ENCODE peak calls at places on chromosomes 4 and X, in ten cellular contexts. One of them, this sample, is unnamed.

GRCh38 chr4:6500481-6501135 is 28.2 kb upstream of the PPP2R2C start:
- DNase-seq in heart right ventricle: no peak
- DNase-seq in left lung: no peak
- DNase-seq in glomerular endothelial cell: no peak
- DNase-seq in caudate nucleus: no peak
- DNase-seq in thoracic aorta: no peak
- DNase-seq in stimulated activated CD8-positive, alpha-beta memory T cell treated with anti-CD3 and anti-CD28 coated beads, Interleukin-12 subunit alpha, Interleukin-12 subunit beta, amount 100 ng/mL, for 1 hour: no peak
- DNase-seq in germinal center: no peak
- DNase-seq in HS-5: no peak
- DNase-seq in NCI-H1092 treated with DMSO at 0.1 percent for 48 hours: no peak
- DNase-seq in this sample: no peak

GRCh38 chr4:25234390-25235367 is 846 bp downstream of the PI4K2B start:
- DNase-seq in heart right ventricle: peak; percentile 62
- DNase-seq in left lung: peak; percentile 90
- DNase-seq in glomerular endothelial cell: peak; percentile 77
- DNase-seq in caudate nucleus: no peak
- DNase-seq in thoracic aorta: no peak
- DNase-seq in stimulated activated CD8-positive, alpha-beta memory T cell treated with anti-CD3 and anti-CD28 coated beads, Interleukin-12 subunit alpha, Interleukin-12 subunit beta, amount 100 ng/mL, for 1 hour: no peak
- DNase-seq in germinal center: peak; percentile 73
- DNase-seq in HS-5: peak; percentile 77
- DNase-seq in NCI-H1092 treated with DMSO at 0.1 percent for 48 hours: peak; percentile 62
- DNase-seq in this sample: no peak

GRCh38 chr4:155809835-155810234 is 51.0 kb downstream of the GUCY1B1 start:
- DNase-seq in heart right ventricle: no peak
- DNase-seq in left lung: no peak
- DNase-seq in glomerular endothelial cell: peak; percentile 29
- DNase-seq in caudate nucleus: no peak
- DNase-seq in thoracic aorta: no peak
- DNase-seq in stimulated activated CD8-positive, alpha-beta memory T cell treated with anti-CD3 and anti-CD28 coated beads, Interleukin-12 subunit alpha, Interleukin-12 subunit beta, amount 100 ng/mL, for 1 hour: no peak
- DNase-seq in germinal center: peak; percentile 3
- DNase-seq in HS-5: peak; percentile 71
- DNase-seq in NCI-H1092 treated with DMSO at 0.1 percent for 48 hours: peak; percentile 46
- DNase-seq in this sample: peak; percentile 45

GRCh38 chr4:1416051-1416947 is 10.1 kb upstream of the NKX1-1 start:
- DNase-seq in heart right ventricle: no peak
- DNase-seq in left lung: peak; percentile 62
- DNase-seq in glomerular endothelial cell: no peak
- DNase-seq in caudate nucleus: no peak
- DNase-seq in thoracic aorta: no peak
- DNase-seq in stimulated activated CD8-positive, alpha-beta memory T cell treated with anti-CD3 and anti-CD28 coated beads, Interleukin-12 subunit alpha, Interleukin-12 subunit beta, amount 100 ng/mL, for 1 hour: no peak
- DNase-seq in germinal center: no peak
- DNase-seq in HS-5: no peak
- DNase-seq in NCI-H1092 treated with DMSO at 0.1 percent for 48 hours: no peak
- DNase-seq in this sample: no peak

GRCh38 chr4:55851885-55852284 is 1.6 kb upstream of the EXOC1 start:
- DNase-seq in heart right ventricle: no peak
- DNase-seq in left lung: no peak
- DNase-seq in glomerular endothelial cell: no peak
- DNase-seq in caudate nucleus: no peak
- DNase-seq in thoracic aorta: no peak
- DNase-seq in stimulated activated CD8-positive, alpha-beta memory T cell treated with anti-CD3 and anti-CD28 coated beads, Interleukin-12 subunit alpha, Interleukin-12 subunit beta, amount 100 ng/mL, for 1 hour: no peak
- DNase-seq in germinal center: no peak
- DNase-seq in HS-5: no peak
- DNase-seq in NCI-H1092 treated with DMSO at 0.1 percent for 48 hours: no peak
- DNase-seq in this sample: no peak

GRCh38 chr4:93317571-93317970 is 511.0 kb upstream of the ATOH1 start:
- DNase-seq in heart right ventricle: no peak
- DNase-seq in left lung: no peak
- DNase-seq in glomerular endothelial cell: no peak
- DNase-seq in caudate nucleus: no peak
- DNase-seq in thoracic aorta: no peak
- DNase-seq in stimulated activated CD8-positive, alpha-beta memory T cell treated with anti-CD3 and anti-CD28 coated beads, Interleukin-12 subunit alpha, Interleukin-12 subunit beta, amount 100 ng/mL, for 1 hour: no peak
- DNase-seq in germinal center: no peak
- DNase-seq in HS-5: peak; percentile 14
- DNase-seq in NCI-H1092 treated with DMSO at 0.1 percent for 48 hours: no peak
- DNase-seq in this sample: no peak

GRCh38 chr4:147160908-147161513 is 215.3 kb upstream of the TTC29 start:
- DNase-seq in heart right ventricle: no peak
- DNase-seq in left lung: no peak
- DNase-seq in glomerular endothelial cell: peak; percentile 7
- DNase-seq in caudate nucleus: peak; percentile 6
- DNase-seq in thoracic aorta: no peak
- DNase-seq in stimulated activated CD8-positive, alpha-beta memory T cell treated with anti-CD3 and anti-CD28 coated beads, Interleukin-12 subunit alpha, Interleukin-12 subunit beta, amount 100 ng/mL, for 1 hour: no peak
- DNase-seq in germinal center: peak; percentile 34
- DNase-seq in HS-5: peak; percentile 9
- DNase-seq in NCI-H1092 treated with DMSO at 0.1 percent for 48 hours: peak; percentile 15
- DNase-seq in this sample: no peak

GRCh38 chrX:6981718-6982406 is 165.7 kb upstream of the STS start:
- DNase-seq in heart right ventricle: no peak
- DNase-seq in left lung: no peak
- DNase-seq in glomerular endothelial cell: no peak
- DNase-seq in caudate nucleus: no peak
- DNase-seq in thoracic aorta: no peak
- DNase-seq in stimulated activated CD8-positive, alpha-beta memory T cell treated with anti-CD3 and anti-CD28 coated beads, Interleukin-12 subunit alpha, Interleukin-12 subunit beta, amount 100 ng/mL, for 1 hour: no peak
- DNase-seq in germinal center: no peak
- DNase-seq in HS-5: no peak
- DNase-seq in NCI-H1092 treated with DMSO at 0.1 percent for 48 hours: peak; percentile 14
- DNase-seq in this sample: no peak

GRCh38 chr4:120850048-120850599 is 72.4 kb downstream of the PRDM5 start:
- DNase-seq in heart right ventricle: no peak
- DNase-seq in left lung: no peak
- DNase-seq in glomerular endothelial cell: no peak
- DNase-seq in caudate nucleus: no peak
- DNase-seq in thoracic aorta: no peak
- DNase-seq in stimulated activated CD8-positive, alpha-beta memory T cell treated with anti-CD3 and anti-CD28 coated beads, Interleukin-12 subunit alpha, Interleukin-12 subunit beta, amount 100 ng/mL, for 1 hour: no peak
- DNase-seq in germinal center: no peak
- DNase-seq in HS-5: peak; percentile 61
- DNase-seq in NCI-H1092 treated with DMSO at 0.1 percent for 48 hours: no peak
- DNase-seq in this sample: no peak

GRCh38 chr4:113951263-113951662 is 28.2 kb downstream of the ARSJ start:
- DNase-seq in heart right ventricle: no peak
- DNase-seq in left lung: no peak
- DNase-seq in glomerular endothelial cell: no peak
- DNase-seq in caudate nucleus: no peak
- DNase-seq in thoracic aorta: no peak
- DNase-seq in stimulated activated CD8-positive, alpha-beta memory T cell treated with anti-CD3 and anti-CD28 coated beads, Interleukin-12 subunit alpha, Interleukin-12 subunit beta, amount 100 ng/mL, for 1 hour: no peak
- DNase-seq in germinal center: no peak
- DNase-seq in HS-5: no peak
- DNase-seq in NCI-H1092 treated with DMSO at 0.1 percent for 48 hours: no peak
- DNase-seq in this sample: no peak

GRCh38 chr4:84938316-84938715 is 28.2 kb downstream of the WDFY3 start:
- DNase-seq in heart right ventricle: no peak
- DNase-seq in left lung: no peak
- DNase-seq in glomerular endothelial cell: peak; percentile 69
- DNase-seq in caudate nucleus: no peak
- DNase-seq in thoracic aorta: peak; percentile 17
- DNase-seq in stimulated activated CD8-positive, alpha-beta memory T cell treated with anti-CD3 and anti-CD28 coated beads, Interleukin-12 subunit alpha, Interleukin-12 subunit beta, amount 100 ng/mL, for 1 hour: no peak
- DNase-seq in germinal center: no peak
- DNase-seq in HS-5: peak; percentile 42
- DNase-seq in NCI-H1092 treated with DMSO at 0.1 percent for 48 hours: no peak
- DNase-seq in this sample: no peak

GRCh38 chrX:22314692-22315091 is 42.0 kb downstream of the CBLL2 start:
- DNase-seq in heart right ventricle: no peak
- DNase-seq in left lung: no peak
- DNase-seq in glomerular endothelial cell: no peak
- DNase-seq in caudate nucleus: no peak
- DNase-seq in thoracic aorta: no peak
- DNase-seq in stimulated activated CD8-positive, alpha-beta memory T cell treated with anti-CD3 and anti-CD28 coated beads, Interleukin-12 subunit alpha, Interleukin-12 subunit beta, amount 100 ng/mL, for 1 hour: no peak
- DNase-seq in germinal center: no peak
- DNase-seq in HS-5: no peak
- DNase-seq in NCI-H1092 treated with DMSO at 0.1 percent for 48 hours: no peak
- DNase-seq in this sample: no peak

GRCh38 chrX:16305187-16305586 is 137.9 kb downstream of the MAGEB17 start:
- DNase-seq in heart right ventricle: no peak
- DNase-seq in left lung: no peak
- DNase-seq in glomerular endothelial cell: no peak
- DNase-seq in caudate nucleus: no peak
- DNase-seq in thoracic aorta: no peak
- DNase-seq in stimulated activated CD8-positive, alpha-beta memory T cell treated with anti-CD3 and anti-CD28 coated beads, Interleukin-12 subunit alpha, Interleukin-12 subunit beta, amount 100 ng/mL, for 1 hour: no peak
- DNase-seq in germinal center: no peak
- DNase-seq in HS-5: no peak
- DNase-seq in NCI-H1092 treated with DMSO at 0.1 percent for 48 hours: no peak
- DNase-seq in this sample: no peak

GRCh38 chrX:51899741-51900140 is 6.3 kb downstream of the MAGED1 start:
- DNase-seq in heart right ventricle: no peak
- DNase-seq in left lung: no peak
- DNase-seq in glomerular endothelial cell: no peak
- DNase-seq in caudate nucleus: no peak
- DNase-seq in thoracic aorta: no peak
- DNase-seq in stimulated activated CD8-positive, alpha-beta memory T cell treated with anti-CD3 and anti-CD28 coated beads, Interleukin-12 subunit alpha, Interleukin-12 subunit beta, amount 100 ng/mL, for 1 hour: no peak
- DNase-seq in germinal center: no peak
- DNase-seq in HS-5: no peak
- DNase-seq in NCI-H1092 treated with DMSO at 0.1 percent for 48 hours: no peak
- DNase-seq in this sample: no peak

GRCh38 chr4:169335331-169335730 is 64.6 kb upstream of the SH3RF1 start:
- DNase-seq in heart right ventricle: no peak
- DNase-seq in left lung: no peak
- DNase-seq in glomerular endothelial cell: no peak
- DNase-seq in caudate nucleus: no peak
- DNase-seq in thoracic aorta: no peak
- DNase-seq in stimulated activated CD8-positive, alpha-beta memory T cell treated with anti-CD3 and anti-CD28 coated beads, Interleukin-12 subunit alpha, Interleukin-12 subunit beta, amount 100 ng/mL, for 1 hour: no peak
- DNase-seq in germinal center: no peak
- DNase-seq in HS-5: no peak
- DNase-seq in NCI-H1092 treated with DMSO at 0.1 percent for 48 hours: no peak
- DNase-seq in this sample: no peak

GRCh38 chr4:173182403-173182802 is 13.8 kb downstream of the GALNT7 start:
- DNase-seq in heart right ventricle: no peak
- DNase-seq in left lung: no peak
- DNase-seq in glomerular endothelial cell: no peak
- DNase-seq in caudate nucleus: no peak
- DNase-seq in thoracic aorta: peak; percentile 16
- DNase-seq in stimulated activated CD8-positive, alpha-beta memory T cell treated with anti-CD3 and anti-CD28 coated beads, Interleukin-12 subunit alpha, Interleukin-12 subunit beta, amount 100 ng/mL, for 1 hour: no peak
- DNase-seq in germinal center: no peak
- DNase-seq in HS-5: peak; percentile 62
- DNase-seq in NCI-H1092 treated with DMSO at 0.1 percent for 48 hours: no peak
- DNase-seq in this sample: no peak

GRCh38 chr4:70508801-70509200 is 9.6 kb upstream of the AMTN start:
- DNase-seq in heart right ventricle: no peak
- DNase-seq in left lung: no peak
- DNase-seq in glomerular endothelial cell: no peak
- DNase-seq in caudate nucleus: no peak
- DNase-seq in thoracic aorta: no peak
- DNase-seq in stimulated activated CD8-positive, alpha-beta memory T cell treated with anti-CD3 and anti-CD28 coated beads, Interleukin-12 subunit alpha, Interleukin-12 subunit beta, amount 100 ng/mL, for 1 hour: no peak
- DNase-seq in germinal center: no peak
- DNase-seq in HS-5: no peak
- DNase-seq in NCI-H1092 treated with DMSO at 0.1 percent for 48 hours: no peak
- DNase-seq in this sample: no peak

GRCh38 chr4:169243808-169244207 is 26.9 kb downstream of the SH3RF1 start:
- DNase-seq in heart right ventricle: no peak
- DNase-seq in left lung: no peak
- DNase-seq in glomerular endothelial cell: no peak
- DNase-seq in caudate nucleus: no peak
- DNase-seq in thoracic aorta: no peak
- DNase-seq in stimulated activated CD8-positive, alpha-beta memory T cell treated with anti-CD3 and anti-CD28 coated beads, Interleukin-12 subunit alpha, Interleukin-12 subunit beta, amount 100 ng/mL, for 1 hour: no peak
- DNase-seq in germinal center: no peak
- DNase-seq in HS-5: no peak
- DNase-seq in NCI-H1092 treated with DMSO at 0.1 percent for 48 hours: no peak
- DNase-seq in this sample: no peak

GRCh38 chrX:150198776-150199175 is 164.3 kb upstream of the MAMLD1 start:
- DNase-seq in heart right ventricle: no peak
- DNase-seq in left lung: no peak
- DNase-seq in glomerular endothelial cell: no peak
- DNase-seq in caudate nucleus: no peak
- DNase-seq in thoracic aorta: no peak
- DNase-seq in stimulated activated CD8-positive, alpha-beta memory T cell treated with anti-CD3 and anti-CD28 coated beads, Interleukin-12 subunit alpha, Interleukin-12 subunit beta, amount 100 ng/mL, for 1 hour: no peak
- DNase-seq in germinal center: no peak
- DNase-seq in HS-5: no peak
- DNase-seq in NCI-H1092 treated with DMSO at 0.1 percent for 48 hours: no peak
- DNase-seq in this sample: no peak

This sample was measured in NCI-H774.